ENCODE peak calls at places on chromosomes 4 and X, in six cellular contexts. V, B, R, E, M and D are unnamed samples.

GRCh38 chr4:74308215-74308614 is at the start of gene EPGN:
- DNase-seq in V (no peak), B (no peak), R (no peak), E (no peak), M (no peak), D (no peak)

GRCh38 chrX:71216446-71216845 is 6.6 kb upstream of the GJB1 start:
- DNase-seq in V (no peak), B (no peak), R (no peak), E (no peak), M (no peak), D (no peak)

GRCh38 chr4:166143227-166143626 is 270.2 kb downstream of the TLL1 start:
- DNase-seq in V (no peak), B (no peak), R (no peak), E (no peak), M (no peak), D (peak; percentile 93)

GRCh38 chrX:43958529-43958928 is 14.7 kb downstream of the NDP start:
- DNase-seq in V (peak; percentile 47), B (peak; percentile 13), R (peak; percentile 81), E (peak; percentile 77), M (no peak), D (peak; percentile 61)

GRCh38 chr4:78293348-78293747 is 236.2 kb downstream of the FRAS1 start:
- DNase-seq in V (no peak), B (no peak), R (no peak), E (no peak), M (no peak), D (no peak)

GRCh38 chrX:75522565-75523411 is at the start of gene ZDHHC15:
- DNase-seq in V (no peak), B (peak; percentile 13), R (no peak), E (peak; percentile 0), M (peak; percentile 27), D (no peak)

GRCh38 chr4:20172070-20172760 is 79.5 kb upstream of the SLIT2 start:
- DNase-seq in V (no peak), B (no peak), R (no peak), E (no peak), M (no peak), D (no peak)

GRCh38 chrX:131802836-131803626 is 220.1 kb upstream of the STK26 start:
- DNase-seq in V (peak; percentile 38), B (peak; percentile 68), R (no peak), E (peak; percentile 1), M (no peak), D (no peak)

GRCh38 chr4:150224896-150225591 is 146.8 kb downstream of the DCLK2 start:
- DNase-seq in V (no peak), B (no peak), R (no peak), E (no peak), M (peak; percentile 19), D (no peak)

GRCh38 chrX:119757979-119758681 is at the start of gene SOWAHD:
- DNase-seq in V (peak; percentile 52), B (no peak), R (no peak), E (no peak), M (no peak), D (no peak)

GRCh38 chrX:3501833-3502535 is 155.5 kb upstream of the MXRA5 start:
- DNase-seq in V (no peak), B (no peak), R (no peak), E (no peak), M (no peak), D (no peak)

GRCh38 chrX:56763556-56764152 is 34.6 kb downstream of the NBDY start:
- DNase-seq in V (no peak), B (no peak), R (no peak), E (no peak), M (no peak), D (no peak)

GRCh38 chr4:2292679-2293108 is 30.8 kb upstream of the MXD4 start:
- DNase-seq in V (no peak), B (no peak), R (no peak), E (no peak), M (no peak), D (peak; percentile 28)

GRCh38 chr4:82517043-82517442 is 44.7 kb downstream of the TMEM150C start:
- DNase-seq in V (no peak), B (no peak), R (no peak), E (peak; percentile 83), M (no peak), D (no peak)

GRCh38 chr4:145061325-145061920 is 36.6 kb downstream of the ANAPC10 start:
- DNase-seq in V (no peak), B (no peak), R (peak; percentile 49), E (peak; percentile 73), M (no peak), D (peak; percentile 72)

GRCh38 chr4:24778427-24779225 is 16.7 kb upstream of the SOD3 start:
- DNase-seq in V (no peak), B (no peak), R (no peak), E (no peak), M (no peak), D (peak; percentile 84)

GRCh38 chrX:4550018-4550417 is 836.6 kb upstream of the PRKX start:
- DNase-seq in V (no peak), B (no peak), R (no peak), E (no peak), M (no peak), D (no peak)

GRCh38 chr4:5753766-5754528 is 42.9 kb downstream of the EVC start:
- DNase-seq in V (no peak), B (no peak), R (peak; percentile 71), E (peak; percentile 95), M (no peak), D (no peak)

GRCh38 chr4:11488657-11489448 is 60.2 kb upstream of the HS3ST1 start:
- DNase-seq in V (no peak), B (no peak), R (no peak), E (no peak), M (no peak), D (no peak)

GRCh38 chrX:66021758-66022741 is 17.8 kb downstream of the VSIG4 start:
- DNase-seq in V (no peak), B (no peak), R (no peak), E (no peak), M (no peak), D (no peak)

GRCh38 chrX:38639730-38640129 is 78.4 kb downstream of the TSPAN7 start:
- DNase-seq in V (no peak), B (no peak), R (no peak), E (no peak), M (no peak), D (no peak)
- TF ChIP-seq POLR2AphosphoS5 in V (no peak), B (no peak), R (no peak), E (no peak), M (no peak), D (no peak)

DNA sequence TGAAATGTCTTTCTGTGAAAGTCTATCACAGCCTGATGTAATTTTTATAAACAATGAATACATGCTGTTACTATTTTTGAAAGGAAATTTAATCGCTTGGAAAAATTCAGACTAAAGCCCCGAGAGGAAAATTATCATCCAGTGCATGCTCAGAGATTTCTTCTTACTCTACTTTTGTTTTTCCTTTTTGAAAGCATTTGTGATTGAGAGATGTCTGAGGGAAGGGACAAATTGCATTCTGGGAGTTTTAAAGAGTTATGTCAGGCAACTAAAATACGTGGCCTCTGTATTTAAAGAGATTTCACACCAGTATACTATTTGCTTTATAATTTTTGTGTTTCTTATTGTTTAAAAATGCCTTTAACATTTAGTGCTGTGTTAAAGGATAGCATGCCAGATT is 1.4 kb upstream of the ZFX start:
- DNase-seq in V (no peak), B (no peak), R (no peak), E (peak; percentile 17), M (no peak), D (no peak)
- H3K9ac ChIP-seq in V (no peak overlapping the region), B (peak overlapping the region; percentile 91), R (peak overlapping the region; percentile 74), E (peak overlapping the region; percentile 87), M (no peak overlapping the region), D (peak overlapping the region; percentile 97)

GRCh38 chrX:7448123-7448522 is 300.2 kb upstream of the PUDP start:
- DNase-seq in V (no peak), B (no peak), R (no peak), E (no peak), M (no peak), D (no peak)

GRCh38 chrX:7446815-7447214 is 298.9 kb upstream of the PUDP start:
- DNase-seq in V (no peak), B (no peak), R (no peak), E (no peak), M (no peak), D (no peak)

DNA sequence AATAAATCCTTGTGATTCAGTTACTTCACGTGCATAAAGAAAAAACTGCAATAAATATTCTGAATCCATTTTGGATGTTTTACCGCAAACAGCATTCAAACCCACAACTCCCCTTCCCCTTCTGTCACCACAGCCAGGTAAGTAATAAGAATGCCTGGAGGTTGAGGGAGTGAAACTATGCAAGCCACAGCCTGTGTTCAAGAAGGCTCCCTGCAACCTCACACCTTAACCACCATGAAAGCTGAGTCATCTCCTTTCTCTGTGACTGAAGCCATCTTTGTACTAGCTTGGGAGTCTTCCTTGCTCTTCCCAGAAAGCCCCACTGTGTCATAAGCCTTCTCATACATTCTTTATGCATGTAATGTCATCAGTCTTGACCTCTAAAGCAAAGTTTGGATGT is 297.0 kb upstream of the PUDP start:
- DNase-seq in V (no peak), B (peak; percentile 8), R (no peak), E (no peak), M (no peak), D (no peak)
- H3K27ac ChIP-seq in V (no peak overlapping the region), B (no peak overlapping the region), R (no peak overlapping the region), E (no peak overlapping the region), M (no peak overlapping the region), D (no peak overlapping the region)

GRCh38 chr4:8050180-8050554 is 108.4 kb downstream of the ABLIM2 start:
- DNase-seq in V (no peak), B (no peak), R (no peak), E (no peak), M (no peak), D (no peak)

GRCh38 chr4:8052160-8052691 is 106.4 kb downstream of the ABLIM2 start:
- DNase-seq in V (no peak), B (no peak), R (no peak), E (no peak), M (no peak), D (no peak)

GRCh38 chr4:8051644-8052043 is 107.0 kb downstream of the ABLIM2 start:
- DNase-seq in V (no peak), B (no peak), R (no peak), E (no peak), M (no peak), D (no peak)

GRCh38 chr4:8048856-8049686 is 109.4 kb upstream of the AFAP1 start:
- DNase-seq in V (no peak), B (no peak), R (no peak), E (no peak), M (no peak), D (no peak)

DNA sequence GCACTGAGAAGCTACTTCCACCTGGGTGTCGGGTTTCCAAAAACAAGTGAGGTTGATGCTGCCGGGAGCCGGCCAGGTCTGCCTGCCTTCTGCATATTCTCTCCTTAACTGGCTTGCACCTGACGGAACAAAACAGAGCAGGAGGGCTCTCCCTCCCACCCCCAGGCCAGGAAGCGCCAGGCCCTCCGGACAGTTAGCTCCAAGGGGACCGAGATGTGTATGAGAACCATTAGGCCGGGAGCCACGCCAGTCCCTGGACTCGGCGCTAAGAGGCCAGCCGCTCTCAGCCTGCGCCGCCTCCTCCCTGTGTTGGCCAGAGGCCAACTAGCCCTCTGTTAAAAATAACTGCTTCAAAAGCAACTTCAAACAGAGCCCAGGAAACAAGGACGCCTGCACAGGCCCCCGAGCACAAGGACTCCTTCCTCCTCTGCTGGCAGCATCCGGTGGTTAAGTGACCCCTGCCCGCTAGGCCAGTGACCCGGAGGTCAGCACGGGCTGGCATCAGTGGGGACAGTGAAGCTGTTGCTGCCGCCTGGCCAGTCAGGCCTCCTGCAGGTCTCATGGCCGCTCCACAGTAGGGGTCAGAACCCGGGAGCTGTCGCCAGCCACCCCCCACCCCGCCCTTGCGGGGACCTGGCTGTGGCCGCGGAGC is 107.9 kb downstream of the ABLIM2 start:
- DNase-seq in V (no peak), B (no peak), R (no peak), E (no peak), M (peak; percentile 65), D (no peak)
- TF ChIP-seq POLR2AphosphoS5 in V (no peak), B (no peak), R (no peak), E (no peak), M (peak; percentile 42), D (no peak)